ENCODE peak calls at places on chromosomes 2 and 18, in eight cellular contexts. H is cardiac muscle cell, O is HFF-Myc, M is uterus, Q is astrocyte of the spinal cord, D is glutamatergic neuron, L is lung, R is choroid plexus epithelial cell. V is an unnamed sample.

GRCh38 chr2:147649963-147650362 is 194.9 kb upstream of the ACVR2A start:
- DNase-seq in H (no peak), O (no peak), M (no peak), Q (no peak), D (no peak), L (no peak), R (no peak), V (no peak)

GRCh38 chr2:240925576-240926515 is 19.7 kb downstream of the CROCC2 start:
- DNase-seq in H (no peak), O (no peak), M (peak; percentile 7), Q (no peak), D (no peak), L (no peak), R (no peak), V (no peak)

GRCh38 chr18:58625839-58626238 is 3.1 kb downstream of the ALPK2 start:
- DNase-seq in H (no peak), O (no peak), M (no peak), Q (no peak), D (no peak), L (no peak), R (no peak), V (no peak)

GRCh38 chr2:238430781-238431180 is 4.1 kb downstream of the ASB1 start:
- DNase-seq in H (no peak), O (no peak), M (no peak), Q (no peak), D (no peak), L (no peak), R (no peak), V (no peak)

GRCh38 chr2:207528980-207529329 is 807 bp upstream of the CREB1 start:
- DNase-seq in H (no peak), O (no peak), M (peak; percentile 61), Q (peak; percentile 34), D (no peak), L (no peak), R (peak; percentile 49), V (peak; percentile 82)

GRCh38 chr2:56337342-56337741 is 153.6 kb downstream of the CCDC85A start:
- DNase-seq in H (no peak), O (no peak), M (no peak), Q (no peak), D (no peak), L (no peak), R (no peak), V (no peak)

GRCh38 chr18:59656488-59656887 is 40.7 kb downstream of the CCBE1 start:
- DNase-seq in H (no peak), O (no peak), M (no peak), Q (no peak), D (no peak), L (no peak), R (no peak), V (no peak)

GRCh38 chr2:187371221-187371620 is 76.8 kb downstream of the CALCRL start:
- DNase-seq in H (no peak), O (no peak), M (no peak), Q (no peak), D (no peak), L (no peak), R (no peak), V (no peak)

GRCh38 chr2:172446524-172447063 is 19.2 kb downstream of the ITGA6 start:
- DNase-seq in H (no peak), O (no peak), M (no peak), Q (no peak), D (no peak), L (no peak), R (no peak), V (no peak)

GRCh38 chr2:105224444-105224843 is 17.1 kb upstream of the GPR45 start:
- DNase-seq in H (no peak), O (no peak), M (no peak), Q (no peak), D (no peak), L (no peak), R (no peak), V (no peak)

GRCh38 chr2:204545861-204546773 is 842 bp downstream of the PARD3B start:
- DNase-seq in H (no peak), O (no peak), M (no peak), Q (no peak), D (no peak), L (peak; percentile 36), R (no peak), V (no peak)

GRCh38 chr2:65309699-65310098 is 82.1 kb downstream of the ACTR2 start:
- DNase-seq in H (no peak), O (no peak), M (no peak), Q (no peak), D (no peak), L (peak; percentile 41), R (no peak), V (no peak)

GRCh38 chr2:62920070-62920469 is 130.6 kb upstream of the OTX1 start:
- DNase-seq in H (no peak), O (no peak), M (no peak), Q (no peak), D (no peak), L (no peak), R (peak; percentile 40), V (no peak)

GRCh38 chr2:143732076-143732475 is 602.9 kb downstream of the ARHGAP15 start:
- DNase-seq in H (no peak), O (no peak), M (no peak), Q (peak; percentile 8), D (no peak), L (no peak), R (peak; percentile 11), V (no peak)

GRCh38 chr18:58180738-58181353 is 136.8 kb downstream of the NEDD4L start:
- DNase-seq in H (peak; percentile 61), O (no peak), M (no peak), Q (peak; percentile 56), D (peak; percentile 68), L (no peak), R (peak; percentile 69), V (peak; percentile 66)

GRCh38 chr2:126503476-126503875 is 152.5 kb upstream of the GYPC start:
- DNase-seq in H (no peak), O (no peak), M (no peak), Q (no peak), D (no peak), L (no peak), R (no peak), V (no peak)

GRCh38 chr2:144334551-144334950 is 185.4 kb downstream of the ZEB2 start:
- DNase-seq in H (no peak), O (no peak), M (no peak), Q (no peak), D (no peak), L (no peak), R (no peak), V (no peak)

GRCh38 chr2:60365556-60365955 is 187.9 kb downstream of the BCL11A start:
- DNase-seq in H (peak; percentile 29), O (no peak), M (no peak), Q (no peak), D (no peak), L (no peak), R (peak; percentile 15), V (no peak)

DNA sequence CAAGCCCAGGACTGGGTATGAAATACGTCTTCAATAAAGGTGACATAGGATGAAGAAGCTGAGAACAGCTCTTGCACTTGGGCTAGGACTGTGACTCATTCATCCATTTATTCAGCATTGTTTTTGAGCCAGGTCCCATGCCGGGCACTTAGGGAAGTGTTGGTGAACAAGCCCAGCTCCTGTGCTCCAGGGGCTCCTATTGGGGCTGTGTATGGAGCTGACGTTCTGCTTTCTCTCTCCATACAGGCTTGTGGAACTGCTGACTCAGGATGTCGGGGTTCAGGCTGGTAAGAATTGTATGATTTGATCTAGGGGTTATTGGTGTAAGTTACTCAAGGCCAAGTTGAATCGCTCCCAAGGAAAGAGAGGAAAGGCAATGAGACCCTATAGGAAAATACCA is 24.0 kb downstream of the MYO7B start:
- DNase-seq in H (no peak), O (no peak), M (no peak), Q (no peak), D (no peak), L (no peak), R (no peak), V (no peak)
- TF ChIP-seq CTCF in H (no peak), O (no peak), M (no peak), Q (no peak), D (no peak), L (no peak), R (no peak), V (no peak)

GRCh38 chr2:109513230-109513629 is 100.5 kb downstream of the SEPTIN10 start:
- DNase-seq in H (no peak), O (no peak), M (no peak), Q (no peak), D (no peak), L (no peak), R (no peak), V (no peak)

GRCh38 chr2:109516445-109517117 is 97.2 kb downstream of the SEPTIN10 start:
- DNase-seq in H (peak; percentile 87), O (no peak), M (no peak), Q (no peak), D (peak; percentile 90), L (no peak), R (peak; percentile 24), V (peak; percentile 53)

GRCh38 chr2:109512076-109512475 is 101.7 kb downstream of the SEPTIN10 start:
- DNase-seq in H (no peak), O (no peak), M (no peak), Q (no peak), D (no peak), L (no peak), R (no peak), V (no peak)

GRCh38 chr2:109514857-109515256 is 98.9 kb downstream of the SEPTIN10 start:
- DNase-seq in H (no peak), O (no peak), M (no peak), Q (no peak), D (no peak), L (no peak), R (no peak), V (no peak)

GRCh38 chr2:109513749-109514588 is 99.8 kb downstream of the SEPTIN10 start:
- DNase-seq in H (no peak), O (peak; percentile 79), M (peak; percentile 69), Q (peak; percentile 83), D (no peak), L (peak; percentile 45), R (peak; percentile 93), V (peak; percentile 96)
- TF ChIP-seq CTCF in H (no peak), O (no peak), M (no peak), Q (no peak), D (no peak), L (no peak), R (no peak), V (no peak)

GRCh38 chr18:47247036-47247832 is 4.2 kb downstream of the SKOR2 start:
- DNase-seq in H (peak; percentile 53), O (no peak), M (no peak), Q (no peak), D (peak; percentile 67), L (no peak), R (no peak), V (no peak)
- TF ChIP-seq CTCF in H (no peak), O (no peak), M (no peak), Q (peak; percentile 16), D (peak; percentile 78), L (no peak), R (no peak), V (no peak)

DNA sequence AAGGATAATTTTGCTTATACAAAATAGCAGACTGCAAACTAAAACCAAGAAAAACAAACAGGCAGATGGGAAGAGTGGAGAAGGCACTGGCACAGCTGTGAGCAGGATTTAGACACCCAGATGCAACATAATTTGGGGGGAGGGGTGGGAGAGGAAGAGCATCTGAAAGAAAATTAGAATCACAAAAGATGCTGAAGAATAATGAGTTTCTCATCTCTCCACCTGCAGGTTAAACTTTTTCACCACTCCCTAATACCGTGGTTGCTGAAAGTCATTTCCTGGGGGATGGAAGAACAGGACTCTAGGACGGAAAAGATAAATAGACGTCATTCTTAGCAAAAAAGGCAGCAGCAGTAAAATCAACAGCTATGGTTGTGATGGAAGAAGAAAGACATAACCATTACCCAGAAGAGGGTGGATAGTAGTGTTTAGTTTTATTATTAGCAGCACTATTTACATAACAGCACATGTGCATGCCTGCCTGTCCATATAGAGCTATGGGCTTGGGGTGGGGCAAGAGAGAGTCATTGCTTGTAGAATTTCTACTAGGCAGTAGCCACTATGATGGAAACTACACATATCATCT is 212.1 kb downstream of the TRIB2 start:
- DNase-seq in H (no peak), O (no peak), M (no peak), Q (peak; percentile 44), D (no peak), L (no peak), R (peak; percentile 18), V (no peak)
- TF ChIP-seq CTCF in H (no peak), O (no peak), M (no peak), Q (no peak), D (no peak), L (no peak), R (no peak), V (no peak)

V was measured in GM12865.